ENCODE peak calls at places on chromosomes 11 and 22, in seven cellular contexts. B is stomach; Z is stimulated activated CD8-positive, alpha-beta memory T cell treated with anti-CD3 and anti-CD28 coated beads, Interleukin-15, amount 100 ng/mL, for 48 hours; C is Peyer's patch; G is T-cell; O is SK-N-SH; R is H4. M is an unnamed sample.

GRCh38 chr22:41983516-41983915 is 14.3 kb downstream of the SEPTIN3 start:
- DNase-seq in R (peak), O (no peak), C (no peak), G (no peak), B (no peak), Z (no peak), M (no peak)

GRCh38 chr11:128772814-128773213 is 78.9 kb downstream of the FLI1 start:
- DNase-seq in R (no peak), O (no peak), B (peak), Z (no peak), G (peak), C (peak), M (peak)

GRCh38 chr11:102762414-102762813 is 18.0 kb downstream of the MMP10 start:
- DNase-seq in B (no peak), Z (no peak), C (no peak), R (no peak), O (no peak), G (no peak), M (no peak)

GRCh38 chr11:63710476-63711217 is 29.3 kb downstream of the RTN3 start:
- DNase-seq in Z (no peak), R (peak), C (no peak), B (no peak), O (no peak), G (no peak), M (peak)

GRCh38 chr11:8268530-8269461 is 5.1 kb upstream of the LMO1 start:
- DNase-seq in C (no peak), R (no peak), B (no peak), Z (no peak), G (no peak), O (peak), M (no peak)

GRCh38 chr11:66768088-66768521 is 39.1 kb upstream of the SPTBN2 start:
- DNase-seq in G (no peak), B (no peak), O (no peak), C (no peak), R (no peak), Z (no peak), M (no peak)

GRCh38 chr11:73972620-73973449 is 9.8 kb downstream of the UCP2 start:
- DNase-seq in R (no peak), B (no peak), O (no peak), G (no peak), C (no peak), Z (no peak), M (no peak)

GRCh38 chr11:114111369-114112042 is 52.0 kb downstream of the ZBTB16 start:
- DNase-seq in Z (no peak), G (no peak), C (no peak), O (no peak), R (no peak), B (no peak), M (no peak)

GRCh38 chr11:36953986-36954385 is 355.9 kb upstream of the RAG2 start:
- DNase-seq in R (no peak), Z (no peak), G (no peak), B (no peak), C (no peak), O (no peak), M (no peak)

GRCh38 chr11:11635456-11635855 is 13.7 kb upstream of the GALNT18 start:
- DNase-seq in R (no peak), G (no peak), O (no peak), Z (no peak), C (no peak), B (no peak), M (no peak)

GRCh38 chr11:86136542-86136941 is 67.7 kb upstream of the PICALM start:
- DNase-seq in O (no peak), G (no peak), R (no peak), Z (no peak), B (no peak), C (no peak), M (no peak)

GRCh38 chr22:44409211-44409648 is 88.8 kb downstream of the RTL6 start:
- DNase-seq in O (peak), B (no peak), R (no peak), C (no peak), G (no peak), Z (no peak), M (no peak)

GRCh38 chr11:19985106-19985505 is 175.2 kb downstream of the DBX1 start:
- DNase-seq in Z (no peak), R (no peak), G (no peak), C (no peak), O (no peak), B (no peak), M (no peak)

GRCh38 chr11:46352063-46352841 is 5.0 kb downstream of the DGKZ start:
- DNase-seq in R (no peak), O (peak), Z (peak), B (peak), C (peak), G (peak), M (no peak)

GRCh38 chr22:38713921-38714320 is 8.2 kb downstream of the GTPBP1 start:
- DNase-seq in O (no peak), R (no peak), G (no peak), B (peak), Z (no peak), C (no peak), M (no peak)

GRCh38 chr11:126138636-126139540 is 72.6 kb downstream of the RPUSD4 start:
- DNase-seq in Z (no peak), R (no peak), G (no peak), C (no peak), O (no peak), B (no peak), M (no peak)

GRCh38 chr11:64558065-64558745 is 32.8 kb upstream of the SLC22A12 start:
- DNase-seq in G (no peak), C (no peak), Z (no peak), B (no peak), O (no peak), R (no peak), M (no peak)

GRCh38 chr11:108975641-108976071 is 310.8 kb downstream of the DDX10 start:
- DNase-seq in C (no peak), R (no peak), Z (no peak), O (no peak), G (no peak), B (no peak), M (no peak)

GRCh38 chr11:122677256-122677655 is 21.7 kb downstream of the UBASH3B start:
- DNase-seq in R (no peak), C (no peak), Z (no peak), G (no peak), B (no peak), O (no peak), M (no peak)

GRCh38 chr11:13007702-13008435 is 1.2 kb upstream of the RASSF10 start:
- DNase-seq in G (no peak), B (peak), Z (no peak), R (no peak), C (no peak), O (no peak), M (peak)